ENCODE peak calls at places on chromosome 2, in five cellular contexts. Q is activated naive CD4-positive, alpha-beta T cell treated with anti-CD3 and anti-CD28 coated beads for 36 hours; F is upper lobe of right lung; O is GM03348; M is left ventricle myocardium superior. W is an unnamed sample.
A peak's percentile ranks its signal among the peaks of the same experiment; 100 is the strongest.

GRCh38 chr2:235768606-235769005 is 274.8 kb downstream of the AGAP1 start:
- DNase-seq in Q (no peak), F (no peak), O (no peak), M (no peak), W (no peak)

GRCh38 chr2:99949530-99949929 is 192.9 kb downstream of the AFF3 start:
- DNase-seq in Q (no peak), F (no peak), O (no peak), M (no peak), W (no peak)

GRCh38 chr2:110853516-110853915 is 121.1 kb downstream of the ACOXL start:
- DNase-seq in Q (peak; percentile 78), F (no peak), O (peak; percentile 32), M (no peak), W (no peak)

GRCh38 chr2:197184959-197185586 is 125.5 kb downstream of the ANKRD44 start:
- DNase-seq in Q (no peak), F (peak; percentile 73), O (no peak), M (peak; percentile 91), W (peak; percentile 83)

GRCh38 chr2:176415946-176416499 is 146.8 kb downstream of the MTX2 start:
- DNase-seq in Q (no peak), F (no peak), O (no peak), M (no peak), W (no peak)

GRCh38 chr2:238203973-238204683 is 633 bp upstream of the ILKAP start:
- DNase-seq in Q (no peak), F (no peak), O (no peak), M (no peak), W (no peak)

GRCh38 chr2:235597081-235597615 is 103.3 kb downstream of the AGAP1 start:
- DNase-seq in Q (no peak), F (no peak), O (no peak), M (no peak), W (no peak)

GRCh38 chr2:110858993-110859770 is 126.8 kb downstream of the ACOXL start:
- DNase-seq in Q (no peak), F (no peak), O (no peak), M (no peak), W (no peak)

GRCh38 chr2:74003494-74004211 is 18.9 kb downstream of the TET3 start:
- DNase-seq in Q (no peak), F (peak; percentile 36), O (peak; percentile 84), M (no peak), W (peak; percentile 67)

GRCh38 chr2:56801770-56802169 is 618.0 kb downstream of the CCDC85A start:
- DNase-seq in Q (no peak), F (no peak), O (peak; percentile 67), M (no peak), W (no peak)

GRCh38 chr2:232687382-232688160 is 9.6 kb upstream of the GIGYF2 start:
- DNase-seq in Q (no peak), F (no peak), O (no peak), M (no peak), W (no peak)

GRCh38 chr2:201126308-201127127 is 10.6 kb downstream of the CFLAR start:
- DNase-seq in Q (no peak), F (no peak), O (peak; percentile 37), M (no peak), W (no peak)

GRCh38 chr2:150679456-150680120 is 192.1 kb upstream of the RND3 start:
- DNase-seq in Q (no peak), F (no peak), O (peak; percentile 12), M (no peak), W (no peak)

W was measured in left cardiac atrium.